ENCODE peak calls at places on chromosomes 13 and 19, in five cellular contexts. S is body of pancreas, G is fibroblast of lung, L is upper lobe of left lung, Q is breast epithelium. P is an unnamed sample.

GRCh38 chr13:41811588-41812021 is 149.3 kb downstream of the VWA8 start:
- DNase-seq in S (no peak), G (no peak), L (no peak), Q (no peak), P (no peak)

GRCh38 chr13:48233097-48233885 is at the start of gene ITM2B:
- DNase-seq in S (peak; percentile 82), G (peak; percentile 72), L (peak; percentile 94), Q (peak; percentile 73), P (peak; percentile 93)

GRCh38 chr13:53254495-53254894 is 225.9 kb downstream of the OLFM4 start:
- DNase-seq in S (no peak), G (no peak), L (no peak), Q (no peak), P (no peak)

GRCh38 chr13:42497798-42498197 is 76.2 kb upstream of the TNFSF11 start:
- DNase-seq in S (no peak), G (peak; percentile 74), L (no peak), Q (no peak), P (no peak)

GRCh38 chr19:11025006-11025405 is 64.2 kb downstream of the SMARCA4 start:
- DNase-seq in S (no peak), G (no peak), L (no peak), Q (no peak), P (no peak)

GRCh38 chr19:19434483-19435045 is 29.1 kb downstream of the GATAD2A start:
- DNase-seq in S (peak; percentile 45), G (peak; percentile 31), L (no peak), Q (no peak), P (no peak)

GRCh38 chr13:44759723-44760360 is 183.7 kb upstream of the TSC22D1 start:
- DNase-seq in S (peak; percentile 90), G (peak; percentile 61), L (no peak), Q (peak; percentile 57), P (peak; percentile 72)

GRCh38 chr19:18430417-18431144 is 7.4 kb downstream of the ISYNA1 start:
- DNase-seq in S (peak; percentile 10), G (no peak), L (peak; percentile 54), Q (no peak), P (no peak)

GRCh38 chr13:51714663-51715168 is 89.2 kb downstream of the DHRS12 start:
- DNase-seq in S (no peak), G (peak; percentile 76), L (no peak), Q (no peak), P (no peak)

DNA sequence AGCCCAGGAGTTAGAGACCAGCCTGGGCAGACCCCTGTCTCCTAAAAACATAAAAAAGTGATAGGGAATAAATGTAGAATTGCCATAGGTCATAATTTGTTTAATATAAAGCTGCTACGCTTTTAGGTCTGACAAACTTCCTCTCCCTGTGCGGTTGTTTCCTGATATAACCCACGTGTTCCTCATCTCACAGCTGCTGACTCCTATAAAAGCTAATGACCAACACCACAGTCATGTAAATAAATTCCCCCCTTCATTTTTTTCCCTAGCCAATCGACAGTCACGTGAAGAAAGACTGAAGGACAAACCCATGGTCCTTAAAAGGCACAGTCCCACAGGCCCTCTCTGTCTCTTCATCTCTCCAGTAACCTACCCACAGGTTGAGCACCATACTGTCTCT is 27.5 kb downstream of the ZNF266 start:
- DNase-seq in S (no peak), G (no peak), L (no peak), Q (no peak), P (no peak)
- H3K4me3 ChIP-seq in S (no peak overlapping the region), G (peak overlapping the region; percentile 84), L (no peak overlapping the region), Q (no peak overlapping the region), P (no peak overlapping the region)

GRCh38 chr19:47152632-47153031 is 22.0 kb downstream of the SAE1 start:
- DNase-seq in S (peak; percentile 37), G (no peak), L (no peak), Q (no peak), P (no peak)
- H3K4me1 ChIP-seq in S (peaks cover 19% of the 10 kb centered on the region), G (peaks cover 5% of the 10 kb centered on the region), L (peaks cover 23% of the 10 kb centered on the region), Q (peaks cover 5% of the 10 kb centered on the region), P (peaks cover 38% of the 10 kb centered on the region)

DNA sequence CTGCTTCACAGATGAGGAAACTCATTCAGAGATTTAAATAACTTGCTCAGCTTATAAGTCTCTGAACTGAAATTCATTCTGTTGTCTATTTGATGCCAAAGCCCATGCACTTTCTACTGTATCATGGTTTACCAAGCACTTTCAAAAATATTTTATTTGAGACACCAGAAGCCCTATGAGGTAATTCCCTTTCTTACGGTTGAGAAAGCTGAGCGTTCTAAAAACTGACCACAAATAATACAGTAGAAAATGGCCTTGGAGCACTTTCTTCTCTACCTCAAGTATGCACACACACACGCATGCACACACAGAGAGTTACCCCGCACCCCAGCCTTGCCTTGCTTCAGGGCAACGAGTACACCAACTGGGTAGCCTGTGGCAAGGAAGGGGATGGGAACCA is 228.5 kb downstream of the RFC3 start:
- DNase-seq in S (no peak), G (peak; percentile 48), L (no peak), Q (no peak), P (no peak)
- H3K27ac ChIP-seq in S (no peak overlapping the region), G (no peak overlapping the region), L (no peak overlapping the region), Q (no peak overlapping the region), P (no peak overlapping the region)

GRCh38 chr13:75621147-75621546 is 15.0 kb upstream of the LMO7 start:
- DNase-seq in S (no peak), G (peak; percentile 86), L (no peak), Q (no peak), P (no peak)
- H3K4me3 ChIP-seq in S (no peak overlapping the region), G (no peak overlapping the region), L (no peak overlapping the region), Q (no peak overlapping the region), P (no peak overlapping the region)

DNA sequence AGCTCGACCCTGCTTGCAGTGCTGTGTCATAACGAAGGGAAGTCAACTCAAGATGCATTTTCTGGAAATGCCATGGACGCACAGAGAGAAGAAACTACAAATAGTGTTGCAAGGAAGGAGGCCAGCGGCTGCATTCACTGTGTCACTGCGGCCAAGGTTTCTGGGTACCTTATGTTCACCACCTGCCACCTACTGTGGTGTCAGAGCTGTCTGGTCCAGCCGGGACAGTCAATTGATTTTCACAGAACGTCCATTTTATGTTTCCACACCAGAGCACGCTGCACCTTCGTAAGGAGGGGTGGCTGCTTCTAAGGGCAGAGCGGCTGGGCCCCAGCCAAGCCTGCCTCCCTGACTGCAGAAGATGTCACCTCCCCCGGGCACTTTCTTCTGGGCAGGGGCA is 17.7 kb downstream of the TSHZ3 start:
- DNase-seq in S (no peak), G (no peak), L (no peak), Q (no peak), P (no peak)
- H3K4me1 ChIP-seq in S (no peaks in the 10 kb centered on the region), G (peaks cover 23% of the 10 kb centered on the region), L (no peaks in the 10 kb centered on the region), Q (no peaks in the 10 kb centered on the region), P (no peaks in the 10 kb centered on the region)

DNA sequence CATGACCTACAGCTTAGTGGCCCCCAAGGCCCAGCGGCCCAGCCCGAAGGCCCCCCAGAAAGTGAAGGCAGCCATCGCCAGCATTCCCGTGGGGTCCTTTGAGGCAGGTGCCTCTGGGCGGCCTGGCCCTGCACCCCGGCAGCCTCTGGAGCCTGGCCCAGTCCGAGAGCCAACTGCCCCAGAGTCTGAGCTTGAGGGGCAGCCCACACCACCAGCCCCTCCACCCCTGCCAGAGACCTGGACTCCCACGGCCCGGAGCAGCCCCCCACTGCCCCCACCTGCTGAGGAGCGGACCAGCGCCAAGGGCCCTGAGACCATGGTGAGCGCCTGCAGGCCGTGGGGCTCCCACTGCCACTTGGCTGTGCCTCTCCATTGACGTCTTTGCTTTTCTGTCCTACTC is 9.0 kb upstream of the PRR19 start:
- DNase-seq in S (no peak), G (no peak), L (peak; percentile 77), Q (no peak), P (no peak)
- H3K27ac ChIP-seq in S (no peak overlapping the region), G (no peak overlapping the region), L (no peak overlapping the region), Q (no peak overlapping the region), P (no peak overlapping the region)